ENCODE peak calls at places on chromosome 20, in four cellular contexts. D is NCI-H446 treated with DMSO at 0.1 percent for 48 hours; A is Jurkat, Clone E6-1; K is ELR. J is an unnamed sample.

GRCh38 chr20:54165014-54165413 is 8.8 kb downstream of the CYP24A1 start:
- DNase-seq in D (no peak), A (no peak), K (no peak), J (no peak)

GRCh38 chr20:58713801-58714339 is 21.3 kb downstream of the NPEPL1 start:
- DNase-seq in D (no peak), A (no peak), K (no peak), J (no peak)

GRCh38 chr20:13800728-13801134 is 15.9 kb downstream of the NDUFAF5 start:
- DNase-seq in D (peak), A (no peak), K (peak), J (peak)

GRCh38 chr20:2162125-2162822 is 60.6 kb downstream of the STK35 start:
- DNase-seq in D (no peak), A (no peak), K (no peak), J (no peak)

GRCh38 chr20:23207826-23208555 is 121.9 kb upstream of the CD93 start:
- DNase-seq in D (no peak), A (no peak), K (no peak), J (no peak)

GRCh38 chr20:36264426-36265246 is 28.4 kb downstream of the AAR2 start:
- DNase-seq in D (no peak), A (no peak), K (no peak), J (no peak)

GRCh38 chr20:63253438-63254236 is 626 bp downstream of the NKAIN4 start:
- DNase-seq in D (no peak), A (no peak), K (no peak), J (no peak)

GRCh38 chr20:20002101-20002998 is 14.8 kb upstream of the NAA20 start:
- DNase-seq in D (no peak), A (no peak), K (no peak), J (no peak)

GRCh38 chr20:64055893-64056638 is 6.6 kb upstream of the SOX18 start:
- DNase-seq in D (peak), A (no peak), K (no peak), J (no peak)

GRCh38 chr20:43187476-43188233 is 2.1 kb downstream of the PTPRT start:
- DNase-seq in D (peak), A (peak), K (peak), J (peak)

GRCh38 chr20:45969712-45970634 is 2.0 kb downstream of the ZNF335 start:
- DNase-seq in D (peak), A (peak), K (peak), J (peak)

GRCh38 chr20:32907886-32908285 is 49.2 kb downstream of the EFCAB8 start:
- DNase-seq in D (no peak), A (no peak), K (no peak), J (no peak)

GRCh38 chr20:43900062-43900461 is 14.6 kb upstream of the TOX2 start:
- DNase-seq in D (no peak), A (no peak), K (no peak), J (no peak)

GRCh38 chr20:50121858-50122271 is 8.9 kb upstream of the UBE2V1 start:
- DNase-seq in D (no peak), A (no peak), K (peak), J (peak)

GRCh38 chr20:47181056-47181862 is 175.2 kb downstream of the ZMYND8 start:
- DNase-seq in D (no peak), A (peak), K (peak), J (peak)

GRCh38 chr20:37155987-37156386 is 23.1 kb upstream of the RPN2 start:
- DNase-seq in D (no peak), A (no peak), K (no peak), J (no peak)

J was measured in NCI-H510A treated with DMSO at 0.1 percent for 48 hours.